ENCODE peak calls at places on chromosome 16, in four cellular contexts. One of them, this sample, is unnamed. For H3K9me2, the result is how much of the 10 kb centered on the place peaks cover.

GRCh38 chr16:87062569-87063442 is 254.4 kb downstream of the C16orf95 start:
- DNase-seq in PC-3: peak
- DNase-seq in GM23338: peak
- DNase-seq in Karpas-422: peak
- DNase-seq in this sample: no peak

GRCh38 chr16:80372341-80372740 is 168.5 kb upstream of the DYNLRB2 start:
- DNase-seq in PC-3: no peak
- DNase-seq in Karpas-422: no peak
- DNase-seq in GM23338: no peak
- DNase-seq in this sample: no peak

GRCh38 chr16:81693047-81693446 is 86.0 kb upstream of the PLCG2 start:
- DNase-seq in Karpas-422: no peak
- DNase-seq in GM23338: no peak
- DNase-seq in PC-3: no peak
- DNase-seq in this sample: no peak

GRCh38 chr16:86824751-86825310 is 246.5 kb downstream of the FOXL1 start:
- DNase-seq in GM23338: peak
- DNase-seq in Karpas-422: no peak
- DNase-seq in PC-3: peak
- DNase-seq in this sample: no peak

GRCh38 chr16:35192993-35193392 is 1733.6 kb downstream of the TP53TG3F start:
- DNase-seq in PC-3: no peak
- DNase-seq in GM23338: no peak
- DNase-seq in Karpas-422: no peak
- DNase-seq in this sample: no peak

GRCh38 chr16:7644171-7644570 is 311.5 kb downstream of the RBFOX1 start:
- DNase-seq in Karpas-422: no peak
- DNase-seq in PC-3: no peak
- DNase-seq in GM23338: no peak
- DNase-seq in this sample: no peak

GRCh38 chr16:600781-601180 is 10.9 kb downstream of the RAB40C start:
- DNase-seq in PC-3: no peak
- DNase-seq in Karpas-422: peak
- DNase-seq in GM23338: peak
- DNase-seq in this sample: no peak

GRCh38 chr16:52068447-52069074 is 478.4 kb downstream of the TOX3 start:
- DNase-seq in Karpas-422: peak
- DNase-seq in PC-3: peak
- DNase-seq in GM23338: peak
- DNase-seq in this sample: no peak

GRCh38 chr16:11398851-11399250 is 53.6 kb downstream of the RMI2 start:
- DNase-seq in GM23338: no peak
- DNase-seq in Karpas-422: no peak
- DNase-seq in PC-3: no peak
- DNase-seq in this sample: no peak

GRCh38 chr16:49638696-49639629 is 216.9 kb downstream of the ZNF423 start:
- DNase-seq in PC-3: no peak
- DNase-seq in GM23338: no peak
- DNase-seq in Karpas-422: no peak
- DNase-seq in this sample: no peak

GRCh38 chr16:72198641-72199250 is 26.8 kb upstream of the PMFBP1 start:
- DNase-seq in GM23338: peak
- DNase-seq in Karpas-422: no peak
- DNase-seq in PC-3: no peak
- DNase-seq in this sample: no peak

GRCh38 chr16:58499615-58500328 is at the start of gene NDRG4:
- DNase-seq in Karpas-422: peak
- DNase-seq in GM23338: peak
- DNase-seq in PC-3: peak
- DNase-seq in this sample: peak

GRCh38 chr16:51151951-51152663 is 1.0 kb upstream of the SALL1 start:
- DNase-seq in Karpas-422: no peak
- DNase-seq in PC-3: no peak
- DNase-seq in GM23338: peak
- DNase-seq in this sample: no peak

GRCh38 chr16:16940351-16940750 is 530.4 kb downstream of the XYLT1 start:
- DNase-seq in GM23338: peak
- DNase-seq in PC-3: no peak
- DNase-seq in Karpas-422: no peak
- DNase-seq in this sample: no peak

GRCh38 chr16:1809281-1809801 is 15.8 kb upstream of the IGFALS start:
- DNase-seq in GM23338: peak
- DNase-seq in PC-3: no peak
- DNase-seq in Karpas-422: no peak
- DNase-seq in this sample: no peak

GRCh38 chr16:49181812-49182211 is 99.8 kb downstream of the CBLN1 start:
- DNase-seq in Karpas-422: no peak
- DNase-seq in PC-3: no peak
- DNase-seq in GM23338: no peak
- DNase-seq in this sample: no peak

GRCh38 chr16:65294708-65295107 is 172.8 kb upstream of the CDH11 start:
- DNase-seq in GM23338: no peak
- DNase-seq in Karpas-422: no peak
- DNase-seq in PC-3: no peak
- DNase-seq in this sample: no peak

GRCh38 chr16:90072442-90073105 is 4.6 kb downstream of the PRDM7 start:
- DNase-seq in PC-3: no peak
- DNase-seq in Karpas-422: no peak
- DNase-seq in GM23338: no peak
- DNase-seq in this sample: no peak
- H3K9me2 ChIP-seq in PC-3: under half
- H3K9me2 ChIP-seq in Karpas-422: under half
- H3K9me2 ChIP-seq in GM23338: under half
- H3K9me2 ChIP-seq in this sample: under half

DNA sequence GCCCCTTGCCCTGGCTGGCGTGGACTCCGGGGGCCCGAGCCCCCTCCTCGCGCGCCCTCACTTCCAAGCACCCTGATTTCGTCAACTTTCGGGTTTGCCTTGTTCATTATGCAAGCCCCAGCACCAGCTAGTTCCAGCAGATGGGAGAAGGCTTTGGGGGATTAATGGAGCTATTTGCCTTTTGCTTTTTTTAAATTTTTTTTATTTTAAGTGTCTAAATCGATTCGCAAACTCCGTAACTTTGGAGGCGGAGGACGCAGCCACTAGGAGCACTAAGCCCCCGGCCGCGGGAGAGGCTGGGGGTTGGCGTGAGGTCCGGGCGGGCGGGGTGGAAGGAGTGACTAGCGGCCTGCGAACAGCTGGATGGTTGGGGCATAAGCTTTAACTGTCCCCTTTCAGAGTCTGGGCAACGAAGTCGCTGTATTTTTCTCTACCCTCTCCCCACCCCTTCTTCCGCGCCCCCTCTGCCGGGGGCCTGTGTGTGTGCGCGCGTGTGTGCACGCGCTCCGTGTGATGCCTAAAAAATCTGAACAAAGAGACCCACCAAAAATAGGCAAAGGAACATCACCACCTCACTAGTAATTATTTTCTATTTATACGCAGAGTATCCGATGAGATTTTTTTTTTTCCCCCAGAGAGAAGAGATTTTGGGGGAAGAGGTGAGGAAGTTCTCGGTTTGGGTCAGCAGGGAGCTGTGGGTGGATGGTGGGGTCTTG is 2.1 kb downstream of the SHISA9 start:
- DNase-seq in Karpas-422: no peak
- DNase-seq in PC-3: no peak
- DNase-seq in GM23338: peak
- DNase-seq in this sample: no peak
- H3K4me3 ChIP-seq in Karpas-422: no peak
- H3K4me3 ChIP-seq in PC-3: no peak
- H3K4me3 ChIP-seq in GM23338: peak
- H3K4me3 ChIP-seq in this sample: peak

DNA sequence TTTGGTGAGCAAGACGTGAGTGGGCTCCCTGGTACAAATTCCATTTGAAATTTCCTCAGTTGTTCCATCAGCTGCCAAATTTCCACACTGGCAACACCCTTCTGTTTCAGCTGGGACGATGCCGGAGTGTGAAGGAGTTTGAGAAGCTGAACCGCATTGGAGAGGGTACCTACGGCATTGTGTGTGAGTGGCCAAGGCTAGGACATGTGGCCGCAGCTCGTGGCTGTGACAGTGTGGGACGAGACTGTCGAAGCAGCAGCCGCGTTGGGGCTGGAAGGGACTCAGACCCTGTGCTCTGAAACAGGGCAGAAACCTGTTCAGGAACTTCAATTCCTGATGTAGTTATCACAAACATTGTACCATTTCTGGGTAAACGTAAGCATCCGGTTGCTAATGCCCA is 2.7 kb downstream of the CDK10 start:
- DNase-seq in GM23338: no peak
- DNase-seq in PC-3: no peak
- DNase-seq in Karpas-422: no peak
- DNase-seq in this sample: no peak
- H3K9me2 ChIP-seq in GM23338: under half
- H3K9me2 ChIP-seq in PC-3: under half
- H3K9me2 ChIP-seq in Karpas-422: under half
- H3K9me2 ChIP-seq in this sample: under half

GRCh38 chr16:67163164-67163902 is 1.2 kb upstream of the HSF4 start:
- DNase-seq in GM23338: peak
- DNase-seq in PC-3: no peak
- DNase-seq in Karpas-422: no peak
- DNase-seq in this sample: no peak

GRCh38 chr16:67166035-67166882 is 1.7 kb downstream of the HSF4 start:
- DNase-seq in Karpas-422: no peak
- DNase-seq in GM23338: no peak
- DNase-seq in PC-3: no peak
- DNase-seq in this sample: no peak

GRCh38 chr16:67165121-67166034 is 833 bp downstream of the HSF4 start:
- DNase-seq in PC-3: no peak
- DNase-seq in GM23338: peak
- DNase-seq in Karpas-422: no peak
- DNase-seq in this sample: peak

GRCh38 chr16:67163903-67164558 is 514 bp upstream of the HSF4 start:
- DNase-seq in GM23338: peak
- DNase-seq in Karpas-422: no peak
- DNase-seq in PC-3: no peak
- DNase-seq in this sample: no peak

DNA sequence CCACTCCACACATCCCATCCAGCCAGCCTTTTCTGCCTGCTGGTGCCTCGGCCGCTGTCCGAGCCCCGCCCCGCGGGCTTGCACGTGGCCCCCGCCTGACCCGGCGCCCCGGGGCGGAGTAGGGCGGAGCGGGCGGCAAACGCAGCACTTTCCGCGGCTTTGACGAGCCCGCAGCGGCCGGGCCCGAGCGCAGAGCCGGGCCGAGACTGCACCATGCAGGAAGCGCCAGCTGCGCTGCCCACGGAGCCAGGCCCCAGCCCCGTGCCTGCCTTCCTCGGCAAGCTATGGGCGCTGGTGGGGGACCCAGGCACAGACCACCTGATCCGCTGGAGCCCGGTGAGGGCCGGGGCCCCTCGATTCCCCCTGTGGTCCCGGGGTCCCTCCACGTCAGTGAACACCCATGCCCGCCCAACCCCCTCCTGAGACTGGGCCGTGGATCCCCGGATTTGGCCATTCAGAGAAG is at the start of gene HSF4:
- DNase-seq in PC-3: no peak
- DNase-seq in Karpas-422: no peak
- DNase-seq in GM23338: no peak
- DNase-seq in this sample: no peak
- H3K4me3 ChIP-seq in PC-3: no peak
- H3K4me3 ChIP-seq in Karpas-422: peak
- H3K4me3 ChIP-seq in GM23338: peak
- H3K4me3 ChIP-seq in this sample: no peak

GRCh38 chr16:4032768-4033167 is 83.5 kb downstream of the ADCY9 start:
- DNase-seq in PC-3: no peak
- DNase-seq in GM23338: no peak
- DNase-seq in Karpas-422: peak
- DNase-seq in this sample: no peak
- H3K9me2 ChIP-seq in PC-3: under half
- H3K9me2 ChIP-seq in GM23338: under half
- H3K9me2 ChIP-seq in Karpas-422: under half
- H3K9me2 ChIP-seq in this sample: under half

This sample was measured in PC-9.